ENCODE peak calls at places on chromosomes 16 and 17, in eight cellular contexts. One of them, this sample, is unnamed. For H3K9me3, the result is how much of the 10 kb centered on the place peaks cover.

GRCh38 chr17:17508641-17509591 is 12.7 kb upstream of the RASD1 start:
- DNase-seq in heart left ventricle: peak
- DNase-seq in A549: no peak
- DNase-seq in tibial nerve: no peak
- DNase-seq in HCT116: no peak
- DNase-seq in prostate gland: no peak
- DNase-seq in IMR-90: no peak
- DNase-seq in HepG2: no peak
- DNase-seq in this sample: no peak

GRCh38 chr16:70725024-70725911 is 39.4 kb upstream of the MTSS2 start:
- DNase-seq in A549: no peak
- DNase-seq in HCT116: no peak
- DNase-seq in prostate gland: no peak
- DNase-seq in heart left ventricle: no peak
- DNase-seq in IMR-90: no peak
- DNase-seq in tibial nerve: peak
- DNase-seq in HepG2: peak
- DNase-seq in this sample: peak

GRCh38 chr17:79473111-79473835 is 137.6 kb downstream of the RBFOX3 start:
- DNase-seq in HepG2: peak
- DNase-seq in heart left ventricle: no peak
- DNase-seq in tibial nerve: no peak
- DNase-seq in HCT116: no peak
- DNase-seq in A549: peak
- DNase-seq in prostate gland: no peak
- DNase-seq in IMR-90: no peak
- DNase-seq in this sample: no peak

GRCh38 chr16:87534030-87534653 is 41.3 kb upstream of the ZCCHC14 start:
- DNase-seq in HepG2: no peak
- DNase-seq in prostate gland: no peak
- DNase-seq in IMR-90: peak
- DNase-seq in heart left ventricle: no peak
- DNase-seq in tibial nerve: no peak
- DNase-seq in A549: no peak
- DNase-seq in HCT116: no peak
- DNase-seq in this sample: no peak

GRCh38 chr17:49928826-49929475 is 40.0 kb upstream of the DLX4 start:
- DNase-seq in heart left ventricle: no peak
- DNase-seq in A549: peak
- DNase-seq in HCT116: peak
- DNase-seq in HepG2: peak
- DNase-seq in IMR-90: peak
- DNase-seq in tibial nerve: no peak
- DNase-seq in prostate gland: no peak
- DNase-seq in this sample: no peak

GRCh38 chr16:59148756-59149155 is 414.6 kb upstream of the GOT2 start:
- DNase-seq in HCT116: no peak
- DNase-seq in prostate gland: no peak
- DNase-seq in heart left ventricle: no peak
- DNase-seq in IMR-90: no peak
- DNase-seq in HepG2: no peak
- DNase-seq in A549: no peak
- DNase-seq in tibial nerve: no peak
- DNase-seq in this sample: no peak

GRCh38 chr16:57529324-57530103 is 6.9 kb downstream of the CCDC102A start:
- DNase-seq in HepG2: no peak
- DNase-seq in tibial nerve: no peak
- DNase-seq in A549: no peak
- DNase-seq in HCT116: no peak
- DNase-seq in IMR-90: no peak
- DNase-seq in heart left ventricle: no peak
- DNase-seq in prostate gland: no peak
- DNase-seq in this sample: peak

GRCh38 chr16:7182510-7183109 is 150.0 kb upstream of the RBFOX1 start:
- DNase-seq in tibial nerve: no peak
- DNase-seq in prostate gland: no peak
- DNase-seq in HCT116: no peak
- DNase-seq in HepG2: no peak
- DNase-seq in IMR-90: no peak
- DNase-seq in A549: no peak
- DNase-seq in heart left ventricle: no peak
- DNase-seq in this sample: no peak

GRCh38 chr16:29995330-29995910 is at the start of gene HIRIP3:
- DNase-seq in heart left ventricle: peak
- DNase-seq in prostate gland: peak
- DNase-seq in HepG2: peak
- DNase-seq in A549: peak
- DNase-seq in HCT116: peak
- DNase-seq in IMR-90: peak
- DNase-seq in tibial nerve: peak
- DNase-seq in this sample: peak

GRCh38 chr16:58797137-58797801 is 63.2 kb upstream of the GOT2 start:
- DNase-seq in HCT116: no peak
- DNase-seq in IMR-90: no peak
- DNase-seq in tibial nerve: no peak
- DNase-seq in prostate gland: no peak
- DNase-seq in HepG2: no peak
- DNase-seq in A549: no peak
- DNase-seq in heart left ventricle: no peak
- DNase-seq in this sample: no peak

GRCh38 chr17:77507116-77507885 is 366.5 kb downstream of the SEC14L1 start:
- DNase-seq in tibial nerve: no peak
- DNase-seq in HCT116: no peak
- DNase-seq in IMR-90: no peak
- DNase-seq in heart left ventricle: peak
- DNase-seq in prostate gland: no peak
- DNase-seq in A549: no peak
- DNase-seq in HepG2: no peak
- DNase-seq in this sample: peak

GRCh38 chr17:43211480-43212402 is at the start of gene TMEM106A:
- DNase-seq in tibial nerve: peak
- DNase-seq in prostate gland: peak
- DNase-seq in HCT116: peak
- DNase-seq in A549: peak
- DNase-seq in HepG2: peak
- DNase-seq in heart left ventricle: peak
- DNase-seq in IMR-90: peak
- DNase-seq in this sample: peak

GRCh38 chr17:66782866-66783265 is 52.1 kb upstream of the CACNG5 start:
- DNase-seq in prostate gland: no peak
- DNase-seq in heart left ventricle: no peak
- DNase-seq in HCT116: no peak
- DNase-seq in IMR-90: no peak
- DNase-seq in HepG2: no peak
- DNase-seq in tibial nerve: no peak
- DNase-seq in A549: no peak
- DNase-seq in this sample: no peak

GRCh38 chr16:48862087-48862532 is 252.1 kb upstream of the N4BP1 start:
- DNase-seq in A549: peak
- DNase-seq in IMR-90: peak
- DNase-seq in HCT116: peak
- DNase-seq in prostate gland: no peak
- DNase-seq in HepG2: no peak
- DNase-seq in heart left ventricle: no peak
- DNase-seq in tibial nerve: no peak
- DNase-seq in this sample: peak

GRCh38 chr16:9012848-9013507 is 49.3 kb upstream of the USP7 start:
- DNase-seq in A549: no peak
- DNase-seq in HepG2: no peak
- DNase-seq in HCT116: no peak
- DNase-seq in tibial nerve: no peak
- DNase-seq in prostate gland: no peak
- DNase-seq in heart left ventricle: no peak
- DNase-seq in IMR-90: no peak
- DNase-seq in this sample: no peak

GRCh38 chr17:60393840-60394529 is 2.1 kb upstream of the USP32 start:
- DNase-seq in A549: no peak
- DNase-seq in HCT116: no peak
- DNase-seq in IMR-90: no peak
- DNase-seq in tibial nerve: no peak
- DNase-seq in prostate gland: no peak
- DNase-seq in HepG2: no peak
- DNase-seq in heart left ventricle: no peak
- DNase-seq in this sample: no peak

GRCh38 chr16:7334801-7335560 is 2.3 kb downstream of the RBFOX1 start:
- DNase-seq in prostate gland: no peak
- DNase-seq in IMR-90: no peak
- DNase-seq in HCT116: no peak
- DNase-seq in A549: no peak
- DNase-seq in HepG2: no peak
- DNase-seq in tibial nerve: no peak
- DNase-seq in heart left ventricle: no peak
- DNase-seq in this sample: no peak

GRCh38 chr16:57609541-57610401 is 18.7 kb upstream of the ADGRG1 start:
- DNase-seq in tibial nerve: no peak
- DNase-seq in heart left ventricle: peak
- DNase-seq in prostate gland: no peak
- DNase-seq in A549: no peak
- DNase-seq in HCT116: no peak
- DNase-seq in IMR-90: peak
- DNase-seq in HepG2: no peak
- DNase-seq in this sample: no peak

GRCh38 chr16:31072540-31073072 is 1.4 kb downstream of the ZNF668 start:
- DNase-seq in HCT116: no peak
- DNase-seq in HepG2: peak
- DNase-seq in prostate gland: no peak
- DNase-seq in heart left ventricle: no peak
- DNase-seq in A549: peak
- DNase-seq in IMR-90: peak
- DNase-seq in tibial nerve: no peak
- DNase-seq in this sample: no peak

GRCh38 chr16:16790597-16790996 is 411.7 kb downstream of the NPIPA7 start:
- DNase-seq in HCT116: no peak
- DNase-seq in HepG2: no peak
- DNase-seq in IMR-90: no peak
- DNase-seq in tibial nerve: no peak
- DNase-seq in heart left ventricle: no peak
- DNase-seq in A549: no peak
- DNase-seq in prostate gland: no peak
- DNase-seq in this sample: no peak

GRCh38 chr16:58499615-58500328 is at the start of gene NDRG4:
- DNase-seq in tibial nerve: no peak
- DNase-seq in A549: peak
- DNase-seq in HCT116: peak
- DNase-seq in IMR-90: peak
- DNase-seq in heart left ventricle: peak
- DNase-seq in prostate gland: no peak
- DNase-seq in HepG2: peak
- DNase-seq in this sample: no peak

GRCh38 chr17:5019475-5019956 is 15.7 kb downstream of the SLC52A1 start:
- DNase-seq in A549: no peak
- DNase-seq in prostate gland: no peak
- DNase-seq in HCT116: no peak
- DNase-seq in tibial nerve: no peak
- DNase-seq in heart left ventricle: no peak
- DNase-seq in IMR-90: peak
- DNase-seq in HepG2: no peak
- DNase-seq in this sample: no peak

GRCh38 chr17:39658760-39659159 is 6.4 kb upstream of the TCAP start:
- DNase-seq in prostate gland: no peak
- DNase-seq in IMR-90: no peak
- DNase-seq in tibial nerve: no peak
- DNase-seq in heart left ventricle: no peak
- DNase-seq in HepG2: no peak
- DNase-seq in A549: no peak
- DNase-seq in HCT116: no peak
- DNase-seq in this sample: no peak
- H3K4me3 ChIP-seq in prostate gland: no peak
- H3K4me3 ChIP-seq in IMR-90: no peak
- H3K4me3 ChIP-seq in tibial nerve: no peak
- H3K4me3 ChIP-seq in heart left ventricle: no peak
- H3K4me3 ChIP-seq in HepG2: no peak
- H3K4me3 ChIP-seq in A549: no peak
- H3K4me3 ChIP-seq in HCT116: no peak
- H3K4me3 ChIP-seq in this sample: no peak

GRCh38 chr16:1199342-1200013 is 25.6 kb downstream of the TPSG1 start:
- DNase-seq in HepG2: no peak
- DNase-seq in heart left ventricle: no peak
- DNase-seq in A549: no peak
- DNase-seq in IMR-90: no peak
- DNase-seq in prostate gland: no peak
- DNase-seq in HCT116: no peak
- DNase-seq in tibial nerve: no peak
- DNase-seq in this sample: no peak
- TF ChIP-seq POLR2A in HepG2: no peak
- TF ChIP-seq POLR2A in heart left ventricle: no peak
- TF ChIP-seq POLR2A in A549: no peak
- TF ChIP-seq POLR2A in IMR-90: no peak
- TF ChIP-seq POLR2A in prostate gland: no peak
- TF ChIP-seq POLR2A in HCT116: no peak
- TF ChIP-seq POLR2A in tibial nerve: no peak
- TF ChIP-seq POLR2A in this sample: no peak

DNA sequence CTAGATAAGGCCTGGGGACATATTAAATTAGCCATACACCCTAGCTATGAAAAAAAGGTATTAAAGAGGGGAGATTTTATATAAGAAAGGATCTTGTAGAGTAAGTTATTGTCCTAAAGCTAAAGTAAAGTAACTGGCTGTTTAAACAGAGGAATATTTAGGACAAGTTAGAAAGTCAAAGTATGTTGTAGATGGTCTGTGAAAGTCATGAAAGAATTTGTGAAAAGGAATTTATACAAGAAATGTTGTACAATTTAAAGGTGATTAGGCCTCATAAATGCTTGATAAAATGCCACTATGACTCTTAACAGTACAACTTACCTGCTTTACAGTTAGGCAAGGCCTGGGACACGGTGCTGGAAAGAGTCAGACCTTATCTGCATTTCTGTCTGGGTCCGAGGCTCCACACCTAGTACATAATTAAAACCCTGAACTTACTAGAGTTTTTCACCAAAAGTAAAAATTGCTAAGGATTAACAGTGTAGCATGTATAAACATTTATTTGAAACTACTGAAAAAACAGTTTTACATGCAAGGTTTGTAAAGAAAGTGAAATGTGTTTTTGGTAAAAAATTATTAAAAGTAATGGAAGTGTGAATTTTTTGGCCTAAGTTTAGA is 445.3 kb upstream of the TOM1L1 start:
- DNase-seq in heart left ventricle: no peak
- DNase-seq in prostate gland: no peak
- DNase-seq in tibial nerve: no peak
- DNase-seq in IMR-90: no peak
- DNase-seq in A549: peak
- DNase-seq in HCT116: no peak
- DNase-seq in HepG2: no peak
- DNase-seq in this sample: no peak
- H3K9me3 ChIP-seq in heart left ventricle: under half
- H3K9me3 ChIP-seq in prostate gland: under half
- H3K9me3 ChIP-seq in tibial nerve: under half
- H3K9me3 ChIP-seq in IMR-90: under half
- H3K9me3 ChIP-seq in A549: under half
- H3K9me3 ChIP-seq in HCT116: half or more
- H3K9me3 ChIP-seq in HepG2: half or more
- H3K9me3 ChIP-seq in this sample: under half

DNA sequence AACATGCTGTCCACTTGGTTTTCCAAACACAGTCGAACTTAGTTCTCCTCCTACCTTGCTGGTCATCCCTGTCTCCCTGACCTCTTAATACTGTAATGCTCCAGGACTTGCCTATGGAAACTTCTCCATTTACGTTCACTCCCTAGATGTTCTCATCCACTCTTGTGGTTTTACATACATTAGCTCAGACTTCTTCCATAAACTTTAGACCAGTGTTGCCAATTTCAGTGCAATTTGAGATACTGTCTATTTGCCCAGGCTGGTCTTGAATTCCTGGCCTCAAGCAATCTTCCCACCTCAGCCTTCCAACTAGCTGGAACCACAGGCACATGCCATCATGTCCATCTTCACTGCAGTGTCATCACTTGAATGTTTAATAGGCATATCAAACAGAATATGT is 1.5 kb downstream of the MATCAP1 start:
- DNase-seq in tibial nerve: no peak
- DNase-seq in HepG2: no peak
- DNase-seq in HCT116: no peak
- DNase-seq in A549: no peak
- DNase-seq in prostate gland: no peak
- DNase-seq in IMR-90: peak
- DNase-seq in heart left ventricle: no peak
- DNase-seq in this sample: no peak
- H3K4me3 ChIP-seq in tibial nerve: no peak
- H3K4me3 ChIP-seq in HepG2: no peak
- H3K4me3 ChIP-seq in HCT116: peak
- H3K4me3 ChIP-seq in A549: no peak
- H3K4me3 ChIP-seq in prostate gland: no peak
- H3K4me3 ChIP-seq in IMR-90: no peak
- H3K4me3 ChIP-seq in heart left ventricle: no peak
- H3K4me3 ChIP-seq in this sample: no peak

This sample was measured in uterus.